ENCODE peak calls at places on chromosome 22, in eight cellular contexts. One of them, this sample, is unnamed.

GRCh38 chr22:49833340-49834007 is 5.8 kb upstream of the BRD1 start:
- DNase-seq in A549: no peak
- DNase-seq in PC-3: peak; percentile 57
- DNase-seq in H1: no peak
- DNase-seq in neuronal stem cell: no peak
- DNase-seq in GM23338: no peak
- DNase-seq in neural progenitor cell: no peak
- DNase-seq in mammary epithelial cell: peak; percentile 67
- DNase-seq in this sample: no peak

GRCh38 chr22:48705159-48705916 is 1122.3 kb downstream of the BRD1 start:
- DNase-seq in A549: no peak
- DNase-seq in PC-3: no peak
- DNase-seq in H1: no peak
- DNase-seq in neuronal stem cell: no peak
- DNase-seq in GM23338: no peak
- DNase-seq in neural progenitor cell: peak; percentile 45
- DNase-seq in mammary epithelial cell: no peak
- DNase-seq in this sample: no peak

GRCh38 chr22:46609175-46609690 is 11.0 kb upstream of the GRAMD4 start:
- DNase-seq in A549: no peak
- DNase-seq in PC-3: peak; percentile 45
- DNase-seq in H1: no peak
- DNase-seq in neuronal stem cell: no peak
- DNase-seq in GM23338: no peak
- DNase-seq in neural progenitor cell: peak; percentile 44
- DNase-seq in mammary epithelial cell: no peak
- DNase-seq in this sample: no peak

GRCh38 chr22:26766510-26767350 is 109.3 kb downstream of the MIAT start:
- DNase-seq in A549: no peak
- DNase-seq in PC-3: no peak
- DNase-seq in H1: no peak
- DNase-seq in neuronal stem cell: no peak
- DNase-seq in GM23338: no peak
- DNase-seq in neural progenitor cell: no peak
- DNase-seq in mammary epithelial cell: no peak
- DNase-seq in this sample: no peak

GRCh38 chr22:30777589-30777988 is 82.9 kb downstream of the OSBP2 start:
- DNase-seq in A549: no peak
- DNase-seq in PC-3: no peak
- DNase-seq in H1: no peak
- DNase-seq in neuronal stem cell: no peak
- DNase-seq in GM23338: no peak
- DNase-seq in neural progenitor cell: no peak
- DNase-seq in mammary epithelial cell: no peak
- DNase-seq in this sample: no peak

GRCh38 chr22:25534724-25535123 is 29.8 kb upstream of the GRK3 start:
- DNase-seq in A549: no peak
- DNase-seq in PC-3: no peak
- DNase-seq in H1: no peak
- DNase-seq in neuronal stem cell: no peak
- DNase-seq in GM23338: no peak
- DNase-seq in neural progenitor cell: no peak
- DNase-seq in mammary epithelial cell: no peak
- DNase-seq in this sample: no peak

GRCh38 chr22:49666146-49666809 is 161.4 kb downstream of the BRD1 start:
- DNase-seq in A549: no peak
- DNase-seq in PC-3: no peak
- DNase-seq in H1: no peak
- DNase-seq in neuronal stem cell: no peak
- DNase-seq in GM23338: no peak
- DNase-seq in neural progenitor cell: no peak
- DNase-seq in mammary epithelial cell: no peak
- DNase-seq in this sample: no peak

GRCh38 chr22:49209452-49210195 is 618.0 kb downstream of the BRD1 start:
- DNase-seq in A549: no peak
- DNase-seq in PC-3: no peak
- DNase-seq in H1: no peak
- DNase-seq in neuronal stem cell: no peak
- DNase-seq in GM23338: no peak
- DNase-seq in neural progenitor cell: no peak
- DNase-seq in mammary epithelial cell: no peak
- DNase-seq in this sample: no peak

GRCh38 chr22:31223786-31224191 is 11.7 kb downstream of the LIMK2 start:
- DNase-seq in A549: no peak
- DNase-seq in PC-3: no peak
- DNase-seq in H1: no peak
- DNase-seq in neuronal stem cell: no peak
- DNase-seq in GM23338: no peak
- DNase-seq in neural progenitor cell: no peak
- DNase-seq in mammary epithelial cell: peak; percentile 26
- DNase-seq in this sample: no peak

GRCh38 chr22:50085211-50085999 is at the start of gene MLC1:
- DNase-seq in A549: no peak
- DNase-seq in PC-3: no peak
- DNase-seq in H1: no peak
- DNase-seq in neuronal stem cell: no peak
- DNase-seq in GM23338: no peak
- DNase-seq in neural progenitor cell: no peak
- DNase-seq in mammary epithelial cell: no peak
- DNase-seq in this sample: no peak

GRCh38 chr22:21940521-21940920 is 12.1 kb downstream of the PPM1F start:
- DNase-seq in A549: no peak
- DNase-seq in PC-3: peak; percentile 15
- DNase-seq in H1: no peak
- DNase-seq in neuronal stem cell: no peak
- DNase-seq in GM23338: no peak
- DNase-seq in neural progenitor cell: no peak
- DNase-seq in mammary epithelial cell: peak; percentile 40
- DNase-seq in this sample: no peak

GRCh38 chr22:28920757-28921584 is 37.6 kb downstream of the ZNRF3 start:
- DNase-seq in A549: no peak
- DNase-seq in PC-3: no peak
- DNase-seq in H1: no peak
- DNase-seq in neuronal stem cell: no peak
- DNase-seq in GM23338: peak; percentile 30
- DNase-seq in neural progenitor cell: no peak
- DNase-seq in mammary epithelial cell: no peak
- DNase-seq in this sample: no peak

GRCh38 chr22:26690654-26691376 is 33.4 kb downstream of the MIAT start:
- DNase-seq in A549: no peak
- DNase-seq in PC-3: no peak
- DNase-seq in H1: no peak
- DNase-seq in neuronal stem cell: no peak
- DNase-seq in GM23338: no peak
- DNase-seq in neural progenitor cell: no peak
- DNase-seq in mammary epithelial cell: no peak
- DNase-seq in this sample: no peak

GRCh38 chr22:48754611-48755331 is 1072.9 kb downstream of the BRD1 start:
- DNase-seq in A549: no peak
- DNase-seq in PC-3: no peak
- DNase-seq in H1: no peak
- DNase-seq in neuronal stem cell: no peak
- DNase-seq in GM23338: no peak
- DNase-seq in neural progenitor cell: no peak
- DNase-seq in mammary epithelial cell: no peak
- DNase-seq in this sample: no peak

GRCh38 chr22:17368727-17369552 is at the start of gene CECR2:
- DNase-seq in A549: no peak
- DNase-seq in PC-3: no peak
- DNase-seq in H1: peak; percentile 60
- DNase-seq in neuronal stem cell: peak; percentile 90
- DNase-seq in GM23338: peak; percentile 85
- DNase-seq in neural progenitor cell: peak; percentile 95
- DNase-seq in mammary epithelial cell: no peak
- DNase-seq in this sample: no peak

GRCh38 chr22:17890245-17890671 is 116.0 kb upstream of the BID start:
- DNase-seq in A549: no peak
- DNase-seq in PC-3: peak; percentile 44
- DNase-seq in H1: no peak
- DNase-seq in neuronal stem cell: no peak
- DNase-seq in GM23338: no peak
- DNase-seq in neural progenitor cell: no peak
- DNase-seq in mammary epithelial cell: peak; percentile 40
- DNase-seq in this sample: peak; percentile 13

GRCh38 chr22:17728786-17729185 is 45.5 kb downstream of the BID start:
- DNase-seq in A549: no peak
- DNase-seq in PC-3: no peak
- DNase-seq in H1: no peak
- DNase-seq in neuronal stem cell: no peak
- DNase-seq in GM23338: no peak
- DNase-seq in neural progenitor cell: no peak
- DNase-seq in mammary epithelial cell: no peak
- DNase-seq in this sample: no peak

GRCh38 chr22:21834869-21835268 is 32.6 kb downstream of the MAPK1 start:
- DNase-seq in A549: no peak
- DNase-seq in PC-3: no peak
- DNase-seq in H1: no peak
- DNase-seq in neuronal stem cell: no peak
- DNase-seq in GM23338: no peak
- DNase-seq in neural progenitor cell: no peak
- DNase-seq in mammary epithelial cell: no peak
- DNase-seq in this sample: no peak

GRCh38 chr22:35568751-35569725 is 28.4 kb downstream of the RASD2 start:
- DNase-seq in A549: no peak
- DNase-seq in PC-3: peak; percentile 78
- DNase-seq in H1: no peak
- DNase-seq in neuronal stem cell: no peak
- DNase-seq in GM23338: no peak
- DNase-seq in neural progenitor cell: no peak
- DNase-seq in mammary epithelial cell: peak; percentile 70
- DNase-seq in this sample: peak; percentile 94

GRCh38 chr22:35620624-35621245 is 3.6 kb upstream of the MB start:
- DNase-seq in A549: no peak
- DNase-seq in PC-3: no peak
- DNase-seq in H1: no peak
- DNase-seq in neuronal stem cell: no peak
- DNase-seq in GM23338: peak; percentile 22
- DNase-seq in neural progenitor cell: peak; percentile 41
- DNase-seq in mammary epithelial cell: no peak
- DNase-seq in this sample: peak; percentile 73

GRCh38 chr22:36136475-36136874 is 24.1 kb downstream of the APOL3 start:
- DNase-seq in A549: no peak
- DNase-seq in PC-3: peak; percentile 41
- DNase-seq in H1: no peak
- DNase-seq in neuronal stem cell: no peak
- DNase-seq in GM23338: no peak
- DNase-seq in neural progenitor cell: no peak
- DNase-seq in mammary epithelial cell: no peak
- DNase-seq in this sample: peak; percentile 81

GRCh38 chr22:49149721-49150608 is 677.7 kb downstream of the BRD1 start:
- DNase-seq in A549: no peak
- DNase-seq in PC-3: no peak
- DNase-seq in H1: no peak
- DNase-seq in neuronal stem cell: no peak
- DNase-seq in GM23338: no peak
- DNase-seq in neural progenitor cell: no peak
- DNase-seq in mammary epithelial cell: no peak
- DNase-seq in this sample: no peak

GRCh38 chr22:29306175-29306829 is at the start of gene GAS2L1:
- DNase-seq in A549: peak; percentile 86
- DNase-seq in PC-3: peak; percentile 70
- DNase-seq in H1: peak; percentile 50
- DNase-seq in neuronal stem cell: peak; percentile 61
- DNase-seq in GM23338: peak; percentile 80
- DNase-seq in neural progenitor cell: peak; percentile 81
- DNase-seq in mammary epithelial cell: peak; percentile 70
- DNase-seq in this sample: peak; percentile 94

GRCh38 chr22:21657020-21657360 is 8.8 kb upstream of the PPIL2 start:
- DNase-seq in A549: no peak
- DNase-seq in PC-3: no peak
- DNase-seq in H1: no peak
- DNase-seq in neuronal stem cell: no peak
- DNase-seq in GM23338: peak; percentile 85
- DNase-seq in neural progenitor cell: no peak
- DNase-seq in mammary epithelial cell: no peak
- DNase-seq in this sample: no peak

GRCh38 chr22:40237788-40238424 is 60.2 kb downstream of the TNRC6B start:
- DNase-seq in A549: no peak
- DNase-seq in PC-3: no peak
- DNase-seq in H1: no peak
- DNase-seq in neuronal stem cell: no peak
- DNase-seq in GM23338: no peak
- DNase-seq in neural progenitor cell: no peak
- DNase-seq in mammary epithelial cell: no peak
- DNase-seq in this sample: peak; percentile 30
- H3K27ac ChIP-seq in A549: peak overlapping the region; percentile 87
- H3K27ac ChIP-seq in PC-3: peak overlapping the region; percentile 94
- H3K27ac ChIP-seq in H1: no peak overlapping the region
- H3K27ac ChIP-seq in neuronal stem cell: no peak overlapping the region
- H3K27ac ChIP-seq in GM23338: peak overlapping the region; percentile 20
- H3K27ac ChIP-seq in neural progenitor cell: no peak overlapping the region
- H3K27ac ChIP-seq in mammary epithelial cell: no peak overlapping the region
- H3K27ac ChIP-seq in this sample: peak overlapping the region; percentile 96

GRCh38 chr22:19902245-19902699 is 39.3 kb upstream of the COMT start:
- DNase-seq in A549: no peak
- DNase-seq in PC-3: no peak
- DNase-seq in H1: no peak
- DNase-seq in neuronal stem cell: no peak
- DNase-seq in GM23338: no peak
- DNase-seq in neural progenitor cell: no peak
- DNase-seq in mammary epithelial cell: no peak
- DNase-seq in this sample: no peak
- H3K4me1 ChIP-seq in A549: no peaks in the 10 kb centered on the region
- H3K4me1 ChIP-seq in PC-3: no peaks in the 10 kb centered on the region
- H3K4me1 ChIP-seq in H1: peaks cover 12% of the 10 kb centered on the region
- H3K4me1 ChIP-seq in neuronal stem cell: peaks cover 32% of the 10 kb centered on the region
- H3K4me1 ChIP-seq in GM23338: no peaks in the 10 kb centered on the region
- H3K4me1 ChIP-seq in neural progenitor cell: peaks cover 19% of the 10 kb centered on the region
- H3K4me1 ChIP-seq in mammary epithelial cell: no peaks in the 10 kb centered on the region
- H3K4me1 ChIP-seq in this sample: no peaks in the 10 kb centered on the region

DNA sequence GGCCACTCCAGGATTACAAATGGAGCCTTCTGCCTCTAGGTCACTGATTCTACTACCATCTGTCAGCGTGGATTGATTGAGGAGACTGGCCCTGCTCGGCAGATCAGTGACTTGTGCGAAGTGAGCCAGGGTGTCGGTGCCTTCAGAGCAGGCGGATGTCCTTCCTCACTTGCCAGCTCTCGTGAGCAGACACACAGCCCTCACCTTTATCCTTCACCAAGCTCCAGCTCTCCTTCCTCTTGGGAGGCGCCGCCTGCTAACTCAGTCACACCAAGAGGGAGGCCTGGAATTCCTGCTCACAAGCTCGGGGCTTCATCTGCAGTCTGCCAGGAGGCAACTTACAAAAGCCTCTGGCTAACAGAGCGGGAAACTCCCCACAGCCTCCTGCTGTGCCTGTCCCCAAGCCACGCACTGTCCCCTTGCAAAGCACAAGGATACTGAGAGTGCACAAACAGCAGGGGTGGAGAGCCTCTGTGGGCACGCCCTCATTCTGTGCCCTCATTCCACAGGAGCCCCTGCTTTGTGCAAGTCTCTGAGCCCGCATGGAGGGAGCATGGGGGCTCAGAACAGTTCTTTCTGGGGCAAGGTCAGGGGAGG is 3.5 kb upstream of the TCF20 start:
- DNase-seq in A549: no peak
- DNase-seq in PC-3: no peak
- DNase-seq in H1: no peak
- DNase-seq in neuronal stem cell: no peak
- DNase-seq in GM23338: peak; percentile 68
- DNase-seq in neural progenitor cell: peak; percentile 87
- DNase-seq in mammary epithelial cell: no peak
- DNase-seq in this sample: no peak
- H3K4me2 ChIP-seq in A549: no peak overlapping the region
- H3K4me2 ChIP-seq in PC-3: no peak overlapping the region
- H3K4me2 ChIP-seq in H1: peak overlapping the region; percentile 4
- H3K4me2 ChIP-seq in neuronal stem cell: peak overlapping the region; percentile 26
- H3K4me2 ChIP-seq in GM23338: peak overlapping the region; percentile 38
- H3K4me2 ChIP-seq in neural progenitor cell: peak overlapping the region; percentile 74
- H3K4me2 ChIP-seq in mammary epithelial cell: no peak overlapping the region
- H3K4me2 ChIP-seq in this sample: no peak overlapping the region

GRCh38 chr22:44620129-44620840 is 81.7 kb upstream of the PRR5 start:
- DNase-seq in A549: no peak
- DNase-seq in PC-3: peak; percentile 20
- DNase-seq in H1: peak; percentile 36
- DNase-seq in neuronal stem cell: peak; percentile 89
- DNase-seq in GM23338: peak; percentile 97
- DNase-seq in neural progenitor cell: peak; percentile 97
- DNase-seq in mammary epithelial cell: peak; percentile 5
- DNase-seq in this sample: peak; percentile 74
- H3K27ac ChIP-seq in A549: no peak overlapping the region
- H3K27ac ChIP-seq in PC-3: no peak overlapping the region
- H3K27ac ChIP-seq in H1: no peak overlapping the region
- H3K27ac ChIP-seq in neuronal stem cell: peak overlapping the region; percentile 39
- H3K27ac ChIP-seq in GM23338: no peak overlapping the region
- H3K27ac ChIP-seq in neural progenitor cell: no peak overlapping the region
- H3K27ac ChIP-seq in mammary epithelial cell: no peak overlapping the region
- H3K27ac ChIP-seq in this sample: no peak overlapping the region